ENCODE peak calls at places on chromosomes 16 and 17, in four cellular contexts. D is cardiac fibroblast, E is lung, T is sigmoid colon. M is an unnamed sample.

GRCh38 chr16:30184430-30185140 is 1.2 kb downstream of the CORO1A start:
- DNase-seq in T (peak), D (no peak), E (peak), M (peak)

GRCh38 chr17:80096531-80097306 is 4.7 kb upstream of the GAA start:
- DNase-seq in D (no peak), T (peak), E (no peak), M (no peak)

GRCh38 chr16:62225675-62226074 is 189.4 kb upstream of the CDH8 start:
- DNase-seq in T (no peak), D (peak), E (peak), M (peak)

GRCh38 chr17:44065668-44066203 is 735 bp downstream of the LSM12 start:
- DNase-seq in T (no peak), D (no peak), E (no peak), M (no peak)

GRCh38 chr17:61409301-61410099 is 9.9 kb downstream of the TBX2 start:
- DNase-seq in E (no peak), D (peak), T (peak), M (peak)

GRCh38 chr17:48492401-48493298 is 38.2 kb downstream of the HOXB1 start:
- DNase-seq in T (peak), E (peak), D (peak), M (peak)

GRCh38 chr17:9987779-9988585 is 82.9 kb upstream of the RCVRN start:
- DNase-seq in T (no peak), D (peak), E (no peak), M (no peak)

GRCh38 chr17:79627766-79628690 is 17.2 kb upstream of the RBFOX3 start:
- DNase-seq in D (no peak), T (peak), E (no peak), M (no peak)

GRCh38 chr16:67176662-67177061 is 6.3 kb downstream of the NOL3 start:
- DNase-seq in T (no peak), D (no peak), E (no peak), M (no peak)

GRCh38 chr17:63966646-63967265 is 6.0 kb downstream of the SCN4A start:
- DNase-seq in D (no peak), E (no peak), T (no peak), M (no peak)

GRCh38 chr16:30458561-30459394 is 13.1 kb upstream of the SEPHS2 start:
- DNase-seq in E (peak), D (no peak), T (peak), M (no peak)

GRCh38 chr17:16001498-16001897 is 1.9 kb downstream of the TTC19 start:
- DNase-seq in D (peak), E (no peak), T (no peak), M (peak)

GRCh38 chr17:19578545-19578944 is 44.9 kb downstream of the SLC47A1 start:
- DNase-seq in D (peak), T (no peak), E (no peak), M (peak)

GRCh38 chr17:48429156-48429555 is 858 bp downstream of the SKAP1 start:
- DNase-seq in T (no peak), E (no peak), D (no peak), M (no peak)

GRCh38 chr16:29687755-29688154 is 8.8 kb downstream of the QPRT start:
- DNase-seq in T (no peak), D (no peak), E (no peak), M (no peak)

GRCh38 chr16:81816351-81816750 is 37.3 kb downstream of the PLCG2 start:
- DNase-seq in E (no peak), D (no peak), T (no peak), M (no peak)

GRCh38 chr16:81816793-81817210 is 37.7 kb downstream of the PLCG2 start:
- DNase-seq in T (no peak), E (no peak), D (no peak), M (no peak)

GRCh38 chr16:81817789-81818304 is 38.8 kb downstream of the PLCG2 start:
- DNase-seq in D (no peak), E (no peak), T (no peak), M (no peak)

GRCh38 chr16:81818514-81819304 is 39.6 kb downstream of the PLCG2 start:
- DNase-seq in E (no peak), D (no peak), T (no peak), M (no peak)

GRCh38 chr16:81817296-81817695 is 38.2 kb downstream of the PLCG2 start:
- DNase-seq in T (no peak), E (no peak), D (no peak), M (no peak)
- H3K4me3 ChIP-seq in T (no peak), E (no peak), D (no peak), M (no peak)

DNA sequence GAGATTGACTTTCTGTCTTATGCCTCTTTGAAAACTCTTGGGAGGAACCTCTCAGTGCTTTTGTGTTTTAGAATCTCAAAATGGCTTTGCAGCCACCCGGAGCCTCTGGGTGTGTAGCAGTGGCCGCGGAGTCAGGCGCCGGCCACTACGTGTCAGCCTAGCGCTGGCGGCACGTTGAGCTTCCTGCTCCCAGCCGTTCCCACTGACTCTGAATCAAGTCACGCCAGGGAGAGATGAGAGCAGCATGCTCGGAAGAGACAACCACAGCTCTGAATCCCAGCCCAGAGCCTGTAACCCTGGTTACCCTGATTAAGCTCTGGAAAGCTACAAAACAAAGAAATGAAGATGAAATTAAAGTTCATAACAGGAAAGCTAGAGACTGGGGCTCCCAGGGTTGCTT is 97.4 kb upstream of the CACNG5 start:
- DNase-seq in T (peak), E (no peak), D (peak), M (no peak)
- TF ChIP-seq CTCF in T (no peak), E (no peak), D (no peak), M (no peak)

DNA sequence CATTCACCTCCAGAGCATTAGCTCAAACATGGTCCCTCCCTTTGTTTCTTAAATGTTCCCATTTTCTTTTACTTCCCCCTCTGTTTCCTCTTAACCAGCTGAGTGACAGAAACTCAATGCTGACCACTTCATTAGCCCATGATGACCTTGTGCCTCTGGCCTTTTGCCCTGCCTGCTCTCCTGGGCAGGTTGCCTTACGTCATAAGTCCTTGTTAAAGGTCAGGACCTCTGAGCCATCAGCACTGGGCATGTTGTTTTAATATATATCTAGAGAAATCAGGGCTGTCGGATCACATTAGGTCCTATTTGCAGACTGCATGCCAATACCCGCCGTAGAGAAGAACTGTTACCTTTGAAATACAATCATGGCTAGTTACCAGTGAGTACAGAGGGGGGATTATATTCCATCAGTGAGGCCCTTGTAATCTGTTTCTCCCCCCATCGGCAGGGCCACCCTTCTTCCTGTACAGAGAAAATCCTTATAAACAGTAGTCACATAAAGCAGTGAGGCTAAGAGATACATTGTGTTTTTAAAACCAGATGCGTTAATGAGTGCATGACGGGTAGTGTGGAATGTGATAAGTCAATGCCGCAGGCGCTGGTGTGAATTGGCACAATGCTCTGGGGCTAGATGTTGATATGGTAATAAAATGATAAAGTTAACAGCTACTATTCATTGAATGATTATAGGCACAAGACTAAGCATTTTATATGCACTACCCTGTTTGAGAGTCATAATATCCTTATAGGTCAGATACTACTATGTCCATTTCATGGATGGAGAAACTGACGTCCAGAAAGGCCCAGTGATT is 94.3 kb upstream of the ZFHX3 start:
- DNase-seq in T (no peak), D (no peak), E (no peak), M (no peak)
- H3K4me3 ChIP-seq in T (no peak), D (no peak), E (no peak), M (no peak)

DNA sequence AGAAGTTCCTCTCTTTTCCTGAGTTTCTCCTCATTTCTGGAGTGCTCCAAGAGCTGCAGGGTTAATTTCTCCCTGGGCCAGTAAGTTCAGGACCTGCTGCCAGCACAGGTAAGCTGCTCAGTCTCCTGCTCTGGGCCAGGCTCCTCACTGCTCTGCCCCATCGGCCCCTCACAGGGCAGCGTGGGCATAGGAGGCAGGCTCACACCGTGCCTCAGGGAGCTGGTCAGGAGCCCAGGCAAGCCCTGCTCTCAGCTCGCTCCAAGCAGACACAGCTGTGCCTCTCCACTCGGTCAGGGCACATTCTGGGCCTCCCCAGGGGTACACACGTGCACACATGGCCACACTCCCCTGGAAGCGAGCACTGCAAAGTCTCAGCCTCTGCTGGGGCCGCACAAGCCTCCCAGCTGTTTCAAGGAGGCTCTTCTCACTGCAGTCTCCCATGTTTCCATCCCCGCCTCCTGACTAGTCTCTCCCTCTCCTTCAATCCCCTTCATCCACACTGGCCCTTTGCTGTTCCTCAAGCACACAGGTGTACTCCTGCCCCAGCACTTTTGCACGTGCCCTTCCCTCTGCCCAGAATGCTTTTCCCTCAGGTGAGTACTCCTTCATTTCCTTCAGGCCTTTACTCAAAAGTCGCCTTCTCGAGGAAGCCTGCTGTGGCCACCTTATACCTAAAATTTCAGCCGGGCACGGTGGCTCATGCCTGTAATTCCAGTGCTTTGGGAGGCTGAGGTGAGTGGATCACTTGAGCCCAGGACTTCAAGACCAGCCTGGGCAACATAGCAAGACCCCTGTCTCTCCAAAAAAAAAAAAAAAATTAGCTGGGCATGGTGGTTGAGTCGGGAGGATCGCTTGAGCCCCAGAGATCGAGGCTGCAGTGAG is 53.2 kb downstream of the AKAP1 start:
- DNase-seq in E (no peak), T (no peak), D (no peak), M (no peak)
- TF ChIP-seq CTCF in E (no peak), T (no peak), D (no peak), M (no peak)

DNA sequence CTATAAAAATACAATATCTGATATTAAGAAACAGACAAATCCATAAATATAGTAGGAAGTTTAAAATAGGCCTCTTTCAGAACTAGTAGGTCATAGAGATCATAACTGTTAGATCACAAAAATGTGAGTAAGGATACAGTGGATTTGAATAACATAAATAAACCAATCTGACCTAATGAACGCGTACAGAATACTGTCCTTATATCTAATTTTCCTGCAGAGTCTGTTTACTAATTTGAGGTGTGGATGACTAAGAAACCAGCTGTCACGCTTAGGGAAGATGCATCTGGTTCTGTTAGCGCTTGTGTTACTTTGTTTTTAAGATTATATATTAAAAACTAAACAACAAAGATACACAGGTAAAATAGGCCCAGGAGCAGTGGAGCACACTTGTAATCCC is 14.8 kb downstream of the CPD start:
- DNase-seq in D (no peak), E (no peak), T (no peak), M (peak)
- H3K4me3 ChIP-seq in D (no peak), E (no peak), T (no peak), M (no peak)

DNA sequence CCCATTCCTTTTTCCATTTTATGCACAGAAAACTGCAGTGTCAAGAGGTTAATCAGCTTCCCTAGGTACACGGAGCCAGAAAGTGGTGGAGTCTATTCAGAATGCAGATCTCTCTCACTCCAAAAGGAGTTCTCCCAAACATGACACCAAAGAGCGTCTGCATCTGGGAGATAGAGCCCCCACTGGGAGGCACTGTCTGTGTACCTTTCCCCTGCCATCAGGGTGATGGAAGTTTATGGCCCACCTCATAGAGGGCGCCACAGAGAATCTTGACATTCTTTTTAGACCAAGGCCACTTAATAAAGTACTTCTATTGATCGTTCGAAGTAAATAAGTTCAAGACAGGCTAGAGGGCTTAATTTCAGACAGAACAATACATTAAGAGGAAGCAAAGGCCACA is 493.7 kb upstream of the ERCC4 start:
- DNase-seq in T (no peak), D (no peak), E (no peak), M (no peak)
- TF ChIP-seq CTCF in T (no peak), D (no peak), E (no peak), M (no peak)

DNA sequence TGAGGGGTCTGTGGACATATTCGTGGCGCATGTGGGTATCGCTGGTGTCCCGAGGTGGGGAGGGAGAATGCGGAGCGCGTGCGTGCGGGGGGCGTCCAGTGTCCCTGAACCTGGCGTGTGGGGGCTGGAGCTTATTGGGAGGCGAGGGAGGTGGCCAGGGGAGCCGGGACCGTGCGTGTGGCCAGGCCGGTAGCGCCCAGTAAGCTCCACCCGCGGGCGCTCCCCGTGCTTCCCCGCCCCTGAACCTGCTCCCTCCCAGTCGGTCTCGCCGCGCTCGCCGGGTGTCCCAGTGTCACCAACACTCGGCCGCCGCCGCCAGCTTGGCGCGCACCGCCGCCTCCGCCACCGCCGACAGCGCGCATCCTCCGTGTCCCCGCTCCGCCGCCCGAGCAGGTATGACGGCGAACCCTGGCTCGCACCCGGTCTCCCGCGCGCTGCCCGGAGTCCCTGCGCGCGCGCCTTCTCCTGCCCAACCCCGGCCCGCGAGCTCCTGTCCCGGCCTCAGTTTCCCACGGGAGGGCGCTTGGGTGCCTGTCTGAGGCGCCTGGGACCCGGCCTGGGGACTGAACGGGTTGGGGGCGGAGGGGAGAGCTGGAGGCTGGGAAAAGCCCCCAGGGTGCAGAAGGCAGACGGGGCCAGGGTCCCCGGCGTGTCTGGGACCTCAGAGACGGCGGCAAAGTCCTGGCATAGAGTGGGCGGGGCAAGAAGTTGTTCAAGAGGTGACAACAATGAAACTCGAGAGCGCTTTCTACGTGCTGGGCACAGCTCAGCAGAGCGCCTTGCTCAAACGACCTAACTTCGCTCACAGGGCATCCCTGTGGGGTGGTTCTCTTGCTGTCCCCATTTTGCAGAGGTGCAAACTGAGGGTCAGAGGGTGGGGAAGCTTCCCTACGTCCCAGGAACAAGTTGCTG is at the start of gene SCNN1B:
- DNase-seq in E (peak), T (no peak), D (no peak), M (no peak)
- H3K4me3 ChIP-seq in E (peak), T (peak), D (no peak), M (peak)